ENCODE peak calls at places on chromosomes 11 and 22, in ten cellular contexts. G is body of pancreas, B is AG10803, A is GM04504, K is GM12892, Y is hippocampal formation, N is activated gamma-delta T cell treated with Interleukin-2 at 50 U/mL for 16 hours, Q is NCI-H1436, X is neural progenitor cell, L is substantia nigra. Z is an unnamed sample.

GRCh38 chr11:28447226-28447625 is 339.0 kb downstream of the METTL15 start:
- DNase-seq in Q (no peak), B (peak; percentile 36), N (no peak), X (no peak), L (no peak), G (no peak), K (no peak), Y (no peak), A (peak; percentile 20), Z (no peak)

GRCh38 chr11:90288207-90288821 is 65.5 kb upstream of the CHORDC1 start:
- DNase-seq in Y (no peak), L (no peak), Q (peak; percentile 11), K (peak; percentile 8), N (no peak), B (peak; percentile 4), A (no peak), G (no peak), X (peak; percentile 56), Z (no peak)

GRCh38 chr22:44753189-44754042 is 1.0 kb downstream of the ARHGAP8 start:
- DNase-seq in L (no peak), K (no peak), N (no peak), A (no peak), Q (no peak), Y (no peak), X (no peak), B (peak; percentile 78), G (peak; percentile 61), Z (peak; percentile 65)

GRCh38 chr11:58675344-58676155 is 53.1 kb downstream of the CNTF start:
- DNase-seq in B (peak; percentile 56), Q (peak; percentile 45), Y (peak; percentile 62), N (peak; percentile 74), L (peak; percentile 34), A (peak; percentile 36), K (peak; percentile 41), X (peak; percentile 76), G (peak; percentile 87), Z (peak; percentile 78)

GRCh38 chr11:66315921-66316811 is 678 bp downstream of the CD248 start:
- DNase-seq in L (no peak), N (no peak), X (no peak), B (no peak), A (no peak), K (no peak), Q (no peak), G (no peak), Y (no peak), Z (no peak)

GRCh38 chr11:67599149-67599548 is 7.6 kb upstream of the NDUFV1 start:
- DNase-seq in K (no peak), Q (no peak), B (no peak), X (no peak), Y (no peak), G (no peak), L (no peak), A (no peak), N (no peak), Z (no peak)

GRCh38 chr22:28574159-28574788 is 105.4 kb downstream of the TTC28 start:
- DNase-seq in Y (no peak), X (no peak), Q (no peak), G (no peak), B (no peak), A (no peak), K (no peak), L (no peak), N (no peak), Z (no peak)

GRCh38 chr11:57458060-57458409 is 2.3 kb upstream of the RTN4RL2 start:
- DNase-seq in X (no peak), B (no peak), K (no peak), G (no peak), Y (no peak), L (no peak), N (no peak), Q (no peak), A (no peak), Z (peak; percentile 59)

GRCh38 chr22:29842172-29842571 is 4.1 kb upstream of the ASCC2 start:
- DNase-seq in A (no peak), B (no peak), Y (no peak), G (no peak), N (no peak), X (no peak), K (no peak), Q (no peak), L (no peak), Z (no peak)

GRCh38 chr11:1479678-1480118 is 6.9 kb downstream of the MOB2 start:
- DNase-seq in Q (no peak), A (no peak), N (no peak), G (no peak), L (no peak), X (no peak), B (no peak), Y (no peak), K (no peak), Z (no peak)

GRCh38 chr11:110366234-110366633 is 63.5 kb upstream of the FDX1 start:
- DNase-seq in B (peak; percentile 34), X (no peak), Y (no peak), G (peak; percentile 81), N (no peak), A (no peak), L (peak; percentile 11), K (no peak), Q (no peak), Z (no peak)

GRCh38 chr11:43686207-43686606 is 5.7 kb downstream of the HSD17B12 start:
- DNase-seq in G (no peak), Q (no peak), N (no peak), Y (no peak), X (no peak), K (no peak), L (no peak), B (no peak), A (no peak), Z (no peak)

GRCh38 chr22:18927020-18927419 is 9.1 kb downstream of the PRODH start:
- DNase-seq in L (no peak), K (no peak), G (no peak), B (no peak), N (no peak), A (no peak), X (no peak), Q (no peak), Y (no peak), Z (no peak)

GRCh38 chr11:88431675-88432341 is 94.3 kb upstream of the CTSC start:
- DNase-seq in K (no peak), A (no peak), G (peak; percentile 32), Q (no peak), X (no peak), Y (no peak), L (no peak), B (no peak), N (no peak), Z (no peak)

GRCh38 chr22:37894939-37895670 is 11.0 kb upstream of the MICALL1 start:
- DNase-seq in A (no peak), N (no peak), L (no peak), X (peak; percentile 70), Q (no peak), K (no peak), G (no peak), B (no peak), Y (no peak), Z (peak; percentile 95)

GRCh38 chr11:96001037-96001436 is 77.1 kb upstream of the MTMR2 start:
- DNase-seq in Q (no peak), X (no peak), A (peak; percentile 83), L (peak; percentile 57), K (no peak), N (no peak), Y (peak; percentile 32), G (peak; percentile 56), B (peak; percentile 96), Z (no peak)

GRCh38 chr22:37239336-37240239 is 4.5 kb downstream of the RAC2 start:
- DNase-seq in B (no peak), X (no peak), A (no peak), Y (no peak), N (no peak), G (no peak), L (no peak), K (no peak), Q (no peak), Z (no peak)

GRCh38 chr11:111602865-111603632 is 800 bp downstream of the SIK2 start:
- DNase-seq in G (peak; percentile 49), B (peak; percentile 43), K (peak; percentile 31), Q (no peak), N (no peak), L (peak; percentile 60), Y (peak; percentile 45), A (no peak), X (peak; percentile 69), Z (peak; percentile 72)

GRCh38 chr11:68664906-68665305 is 19.4 kb upstream of the GAL start:
- DNase-seq in X (no peak), N (no peak), K (no peak), Q (no peak), L (no peak), B (no peak), Y (no peak), G (no peak), A (no peak), Z (no peak)

GRCh38 chr22:50621491-50621880 is 6.5 kb downstream of the ARSA start:
- DNase-seq in L (no peak), B (no peak), K (peak; percentile 30), A (no peak), N (peak; percentile 49), G (no peak), Y (no peak), Q (no peak), X (no peak), Z (peak; percentile 49)

GRCh38 chr22:31122532-31123291 is at the start of gene INPP5J:
- DNase-seq in L (no peak), K (no peak), N (no peak), A (no peak), Y (no peak), X (peak; percentile 58), G (peak; percentile 84), B (no peak), Q (peak; percentile 54), Z (peak; percentile 81)

GRCh38 chr11:7430496-7430895 is 54.8 kb upstream of the OLFML1 start:
- DNase-seq in A (no peak), N (no peak), G (no peak), L (no peak), X (no peak), B (no peak), Y (no peak), Q (no peak), K (no peak), Z (no peak)

GRCh38 chr11:64934765-64935633 is 694 bp downstream of the GPHA2 start:
- DNase-seq in Q (no peak), B (no peak), L (no peak), N (no peak), K (no peak), X (no peak), G (peak; percentile 81), A (no peak), Y (no peak), Z (no peak)

GRCh38 chr22:24436553-24436952 is 9.2 kb downstream of the ADORA2A start:
- DNase-seq in B (no peak), X (no peak), L (no peak), Q (no peak), G (no peak), A (no peak), K (no peak), N (no peak), Y (no peak), Z (peak; percentile 44)

GRCh38 chr11:80521592-80521991 is 1080.8 kb upstream of the TENM4 start:
- DNase-seq in B (no peak), K (no peak), N (no peak), L (no peak), X (no peak), A (no peak), Y (no peak), G (no peak), Q (no peak), Z (no peak)

GRCh38 chr11:65915821-65916251 is 3.0 kb downstream of the C11orf68 start:
- DNase-seq in K (no peak), L (no peak), B (peak; percentile 98), X (no peak), Q (no peak), N (no peak), A (peak; percentile 98), G (peak; percentile 72), Y (no peak), Z (peak; percentile 98)

GRCh38 chr11:22656128-22656527 is 10.3 kb upstream of the GAS2 start:
- DNase-seq in L (no peak), K (no peak), N (no peak), G (no peak), X (no peak), Q (no peak), B (no peak), Y (no peak), A (no peak), Z (no peak)

GRCh38 chr11:17013548-17014320 is 480 bp downstream of the PLEKHA7 start:
- DNase-seq in B (no peak), Q (peak; percentile 18), N (peak; percentile 15), L (no peak), A (no peak), X (peak; percentile 62), K (peak; percentile 39), G (peak; percentile 55), Y (no peak), Z (no peak)